ENCODE peak calls at places on chromosomes 13 and 19, in five cellular contexts. A is omental fat pad, F is lower leg skin, N is neural crest cell, I is AG10803. T is an unnamed sample.

GRCh38 chr19:39264306-39265290 is 3.6 kb upstream of the IFNL2 start:
- DNase-seq in A (no peak), F (no peak), I (no peak), N (peak; percentile 28), T (no peak)

GRCh38 chr19:4144666-4145261 is 8.7 kb upstream of the CREB3L3 start:
- DNase-seq in I (peak; percentile 50), A (no peak), N (no peak), F (no peak), T (peak; percentile 7)

GRCh38 chr13:50393641-50394040 is 378.4 kb downstream of the KCNRG start:
- DNase-seq in N (peak; percentile 28), A (no peak), F (no peak), I (no peak), T (no peak)

GRCh38 chr19:48487944-48488343 is 18.8 kb downstream of the CYTH2 start:
- DNase-seq in I (peak; percentile 87), N (no peak), A (peak; percentile 63), F (peak; percentile 74), T (peak; percentile 87)

GRCh38 chr13:74573654-74574053 is 439.4 kb upstream of the KLF12 start:
- DNase-seq in N (no peak), I (no peak), F (no peak), A (no peak), T (no peak)

GRCh38 chr19:46426506-46427162 is 2.1 kb downstream of the PNMA8C start:
- DNase-seq in I (peak; percentile 73), A (no peak), F (no peak), N (peak; percentile 83), T (peak; percentile 50)

GRCh38 chr13:36369268-36370107 is 23.3 kb upstream of the SPART start:
- DNase-seq in F (no peak), I (peak; percentile 72), A (no peak), N (no peak), T (no peak)

GRCh38 chr19:47176627-47177090 is 46.0 kb downstream of the SAE1 start:
- DNase-seq in A (no peak), I (peak; percentile 95), F (no peak), N (no peak), T (peak; percentile 89)

GRCh38 chr13:51727634-51728274 is 76.2 kb downstream of the DHRS12 start:
- DNase-seq in N (no peak), I (no peak), F (no peak), A (no peak), T (no peak)

GRCh38 chr19:13396256-13397080 is 109.8 kb downstream of the CACNA1A start:
- DNase-seq in A (peak; percentile 38), I (peak; percentile 71), F (peak; percentile 15), N (peak; percentile 64), T (peak; percentile 50)

GRCh38 chr13:31160857-31161582 is 684 bp downstream of the HSPH1 start:
- DNase-seq in I (peak; percentile 71), A (peak; percentile 44), N (peak; percentile 42), F (peak; percentile 56), T (peak; percentile 74)

GRCh38 chr13:75186384-75186783 is 295.6 kb downstream of the TBC1D4 start:
- DNase-seq in N (no peak), I (no peak), A (no peak), F (no peak), T (no peak)

GRCh38 chr19:9958451-9958850 is 22.1 kb upstream of the OLFM2 start:
- DNase-seq in A (no peak), I (peak; percentile 99), F (no peak), N (no peak), T (peak; percentile 97)

GRCh38 chr13:97125051-97125809 is 96.9 kb upstream of the MBNL2 start:
- DNase-seq in F (peak; percentile 79), A (no peak), I (peak; percentile 75), N (no peak), T (peak; percentile 60)

GRCh38 chr19:13037718-13038117 is 42.4 kb downstream of the NFIX start:
- DNase-seq in F (no peak), I (no peak), A (no peak), N (no peak), T (no peak)

GRCh38 chr13:51524312-51524711 is 60.0 kb upstream of the WDFY2 start:
- DNase-seq in I (no peak), F (no peak), A (no peak), N (no peak), T (peak; percentile 71)

GRCh38 chr13:98214008-98214643 is 37.1 kb upstream of the RNF113B start:
- DNase-seq in F (no peak), N (peak; percentile 9), A (no peak), I (peak; percentile 72), T (peak; percentile 71)

DNA sequence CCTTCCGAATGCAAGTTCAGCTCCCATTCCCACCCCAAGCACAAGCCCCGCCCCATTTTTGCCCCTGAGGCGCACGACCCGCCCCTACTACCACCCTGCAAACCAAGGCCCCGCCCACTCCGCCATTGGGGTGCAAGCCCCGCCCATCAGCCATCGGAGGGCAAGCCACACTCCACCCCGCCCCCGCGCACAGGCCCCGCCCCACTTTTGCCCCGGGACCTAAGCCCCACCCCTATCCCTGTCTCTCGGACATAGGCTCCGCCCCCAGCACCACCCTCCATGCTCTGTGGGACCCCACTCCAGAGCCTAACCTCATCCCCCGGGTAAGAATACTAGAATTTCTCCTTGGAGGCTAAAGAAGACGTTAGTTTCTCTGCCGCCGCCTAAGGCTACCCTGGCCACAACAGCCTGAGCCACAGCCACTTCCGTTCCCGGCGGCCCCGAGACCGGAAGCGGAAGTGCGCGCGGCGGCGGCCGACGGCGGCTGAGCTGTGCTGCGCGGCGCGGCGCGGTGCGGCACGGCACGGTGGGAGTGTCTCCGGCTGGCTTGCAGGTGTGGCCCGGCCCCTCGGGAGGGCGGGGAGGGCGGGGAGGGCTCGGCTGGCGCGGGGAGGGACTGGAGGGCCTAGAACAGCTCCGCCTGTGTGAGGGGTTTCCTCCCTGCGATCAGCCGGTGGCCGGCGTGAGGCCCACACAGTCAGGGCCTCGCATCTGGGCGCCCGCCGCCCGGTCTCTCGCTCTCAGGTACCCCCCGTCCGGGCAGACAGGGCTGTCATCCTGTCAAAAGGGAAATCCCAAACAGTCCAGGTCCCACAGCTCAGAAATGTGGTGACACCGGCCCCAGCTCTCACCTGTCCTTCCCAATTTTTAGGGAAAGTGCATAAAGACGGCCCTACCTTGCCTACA is at the start of gene ZNF333:
- DNase-seq in I (peak; percentile 83), A (peak; percentile 99), N (peak; percentile 98), F (peak; percentile 89), T (peak; percentile 71)
- TF ChIP-seq CTCF in I (no peak), A (no peak), N (no peak), F (no peak), T (no peak)

GRCh38 chr13:47826481-47826880 is 174.6 kb downstream of the SUCLA2 start:
- DNase-seq in A (no peak), F (no peak), N (no peak), I (peak; percentile 31), T (no peak)

GRCh38 chr13:47832458-47832972 is 168.6 kb downstream of the SUCLA2 start:
- DNase-seq in I (no peak), A (no peak), F (no peak), N (no peak), T (no peak)

GRCh38 chr13:47829684-47830083 is 171.4 kb downstream of the SUCLA2 start:
- DNase-seq in N (no peak), A (no peak), F (no peak), I (peak; percentile 62), T (no peak)

GRCh38 chr13:47835470-47836228 is 165.4 kb downstream of the SUCLA2 start:
- DNase-seq in I (no peak), N (no peak), F (no peak), A (no peak), T (no peak)

DNA sequence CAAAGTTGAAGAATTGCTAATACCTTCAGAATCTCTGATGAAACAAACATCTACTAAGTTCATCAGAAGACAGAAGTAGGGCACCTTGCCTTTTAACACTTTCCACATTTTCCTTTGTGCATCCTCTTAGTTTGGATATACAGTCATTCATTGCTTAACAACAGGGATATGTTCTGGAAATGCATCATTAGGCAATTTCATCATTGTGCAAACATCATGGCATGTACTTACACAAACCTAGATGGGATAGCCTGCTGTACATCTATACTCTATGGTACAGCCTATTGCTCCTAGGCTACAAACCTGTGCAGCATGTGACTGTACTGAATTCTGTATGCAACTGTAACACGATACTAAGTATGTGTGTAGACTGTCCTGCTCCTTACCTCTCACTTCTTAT is 169.8 kb downstream of the SUCLA2 start:
- DNase-seq in I (peak; percentile 55), F (no peak), N (no peak), A (no peak), T (no peak)
- TF ChIP-seq CTCF in I (no peak), F (no peak), N (no peak), A (no peak), T (no peak)

DNA sequence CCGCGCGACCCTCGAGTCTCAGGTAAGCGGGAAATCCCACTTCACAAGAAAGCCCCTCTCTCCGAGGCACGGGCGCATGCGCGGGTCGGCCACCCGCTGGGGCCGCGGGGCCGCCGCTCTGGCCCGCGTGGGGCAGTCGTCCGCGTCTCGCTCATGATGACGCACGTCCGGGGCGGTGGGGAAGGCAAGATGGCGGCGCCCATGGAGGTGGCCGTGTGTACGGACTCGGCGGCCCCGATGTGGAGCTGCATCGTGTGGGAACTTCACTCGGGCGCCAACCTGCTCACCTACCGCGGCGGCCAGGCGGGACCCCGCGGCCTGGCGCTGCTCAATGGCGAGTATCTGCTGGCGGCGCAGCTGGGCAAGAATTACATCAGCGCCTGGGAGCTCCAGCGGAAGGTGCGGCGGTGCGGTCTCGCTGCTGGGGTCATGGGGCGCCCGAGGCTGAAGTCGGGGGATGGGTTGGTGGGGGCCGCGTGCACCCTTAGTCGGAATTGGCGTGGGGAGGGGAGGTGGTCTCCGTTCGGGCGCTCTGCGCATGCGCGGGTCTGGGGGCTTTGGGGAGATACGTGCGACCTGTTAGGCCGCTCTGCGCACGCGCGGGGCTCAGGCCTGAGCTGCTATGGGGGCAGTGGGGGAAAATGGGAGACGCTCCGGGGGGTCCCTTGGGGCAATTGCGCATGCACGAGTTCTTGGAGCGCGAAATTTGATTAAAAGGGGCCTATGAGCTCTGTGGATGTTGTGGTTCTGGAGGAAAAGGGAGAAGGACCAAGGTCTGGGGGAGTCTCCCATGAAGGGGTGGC is at the start of gene WDR18:
- DNase-seq in I (peak; percentile 80), A (peak; percentile 88), F (peak; percentile 87), N (peak; percentile 89), T (peak; percentile 75)
- TF ChIP-seq CTCF in I (no peak), A (no peak), F (no peak), N (no peak), T (peak; percentile 19)

GRCh38 chr13:89695343-89696257 is 1651.9 kb upstream of the MIR17HG start:
- DNase-seq in I (peak; percentile 8), A (no peak), F (no peak), N (peak; percentile 67), T (no peak)
- TF ChIP-seq CTCF in I (peak; percentile 61), A (no peak), F (no peak), N (peak; percentile 91), T (peak; percentile 60)

GRCh38 chr13:91372813-91373420 is 25.4 kb downstream of the MIR17HG start:
- DNase-seq in A (no peak), N (no peak), F (no peak), I (no peak), T (no peak)

GRCh38 chr13:91369432-91369831 is 21.9 kb downstream of the MIR17HG start:
- DNase-seq in F (no peak), I (peak; percentile 15), N (no peak), A (no peak), T (no peak)

DNA sequence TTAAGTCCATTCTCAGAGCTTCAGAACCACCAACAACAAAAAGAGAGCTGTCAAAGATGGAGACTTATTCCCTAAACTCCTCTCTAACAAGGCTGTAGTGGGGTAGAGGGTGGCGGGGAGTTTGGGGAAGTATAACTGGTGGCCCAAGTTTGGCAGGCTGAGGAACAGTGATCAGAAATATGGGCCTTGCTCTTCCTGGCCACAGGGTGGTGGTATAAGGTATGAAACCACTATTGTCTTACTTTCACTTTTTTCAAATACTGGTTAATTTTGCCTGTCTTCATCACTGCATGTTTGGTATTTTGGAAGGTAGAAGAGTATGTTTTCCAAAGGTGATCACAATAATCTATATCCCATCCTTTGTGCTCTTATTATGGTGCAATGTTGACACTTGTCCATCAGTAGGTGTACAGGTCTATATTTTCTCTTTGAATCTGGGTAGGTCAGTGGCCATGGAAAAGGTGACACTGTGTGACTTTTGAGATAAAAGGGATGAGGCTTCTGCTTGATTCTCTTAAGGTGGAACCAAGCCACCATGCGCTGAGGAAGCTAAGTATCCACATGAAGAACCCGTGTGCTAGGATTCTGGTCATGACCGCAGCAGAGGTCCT is 23.2 kb upstream of the GPC5 start:
- DNase-seq in A (no peak), F (no peak), N (no peak), I (peak; percentile 5), T (no peak)
- TF ChIP-seq CTCF in A (no peak), F (no peak), N (peak; percentile 67), I (peak; percentile 51), T (peak; percentile 66)